ENCODE peak calls at places on chromosome 10, in nine cellular contexts. R is IMR-90, G is neural progenitor cell, J is A549, Z is ovary, T is heart right ventricle, Y is mucosa of descending colon, V is left lung, S is PC-9. B is an unnamed sample. For H3K9me3, the result is how much of the 10 kb centered on the place peaks cover.

GRCh38 chr10:72736176-72736795 is 44.3 kb downstream of the MCU start:
- DNase-seq in S (peak), V (no peak), Z (no peak), G (no peak), T (peak), J (peak), R (peak), Y (no peak), B (no peak)

GRCh38 chr10:49679480-49679893 is at the start of gene C10orf53:
- DNase-seq in Z (no peak), T (peak), S (no peak), Y (peak), G (peak), J (no peak), R (peak), V (no peak), B (no peak)

GRCh38 chr10:103504181-103504783 is 10.8 kb downstream of the NEURL1 start:
- DNase-seq in R (peak), T (no peak), Y (no peak), V (no peak), Z (peak), G (no peak), J (peak), S (peak), B (no peak)

GRCh38 chr10:89845541-89846275 is 144.3 kb downstream of the KIF20B start:
- DNase-seq in Y (no peak), R (peak), Z (no peak), T (no peak), S (peak), J (no peak), G (no peak), V (no peak), B (no peak)

GRCh38 chr10:101566333-101567164 is 21.5 kb downstream of the POLL start:
- DNase-seq in Y (no peak), V (no peak), S (no peak), G (peak), Z (no peak), J (no peak), T (no peak), R (peak), B (no peak)

GRCh38 chr10:35495521-35496238 is 109.5 kb upstream of the GJD4 start:
- DNase-seq in R (peak), T (no peak), S (no peak), G (peak), Z (no peak), J (no peak), Y (no peak), V (no peak), B (no peak)

GRCh38 chr10:26627320-26627719 is 70.2 kb upstream of the PDSS1 start:
- DNase-seq in Z (no peak), V (no peak), T (no peak), S (no peak), G (no peak), R (no peak), J (peak), Y (no peak), B (no peak)

GRCh38 chr10:71213761-71214440 is 1.5 kb downstream of the UNC5B start:
- DNase-seq in Z (no peak), T (no peak), J (peak), Y (no peak), R (peak), S (peak), G (peak), V (no peak), B (no peak)

GRCh38 chr10:65482848-65483247 is 1443.0 kb upstream of the LRRTM3 start:
- DNase-seq in V (no peak), T (no peak), J (no peak), G (no peak), Y (no peak), S (no peak), R (no peak), Z (no peak), B (no peak)

GRCh38 chr10:62772186-62772950 is 32.2 kb upstream of the ADO start:
- DNase-seq in Y (no peak), T (no peak), G (no peak), S (no peak), V (no peak), J (no peak), R (peak), Z (no peak), B (no peak)

GRCh38 chr10:31620236-31621151 is 301.5 kb downstream of the ZEB1 start:
- DNase-seq in Y (peak), Z (no peak), J (peak), G (peak), S (no peak), R (peak), T (peak), V (peak), B (no peak)

GRCh38 chr10:100728928-100729876 is 16.2 kb upstream of the PAX2 start:
- DNase-seq in T (no peak), R (peak), J (peak), Y (peak), V (no peak), G (peak), S (no peak), Z (no peak), B (no peak)

GRCh38 chr10:119652361-119652760 is 1.2 kb downstream of the BAG3 start:
- DNase-seq in Z (no peak), Y (peak), J (peak), V (no peak), S (no peak), R (peak), T (no peak), G (peak), B (no peak)

GRCh38 chr10:86225098-86225782 is 141.4 kb downstream of the GRID1 start:
- DNase-seq in T (no peak), G (no peak), S (no peak), R (peak), Y (no peak), V (no peak), Z (no peak), J (peak), B (no peak)

GRCh38 chr10:131404886-131405285 is 93.4 kb upstream of the TCERG1L start:
- DNase-seq in S (no peak), G (no peak), V (no peak), T (no peak), Z (no peak), R (no peak), Y (no peak), J (no peak), B (no peak)
- H3K9me3 ChIP-seq in S (under half), G (under half), V (under half), T (under half), Z (under half), R (half or more), Y (under half), J (under half), B (under half)

DNA sequence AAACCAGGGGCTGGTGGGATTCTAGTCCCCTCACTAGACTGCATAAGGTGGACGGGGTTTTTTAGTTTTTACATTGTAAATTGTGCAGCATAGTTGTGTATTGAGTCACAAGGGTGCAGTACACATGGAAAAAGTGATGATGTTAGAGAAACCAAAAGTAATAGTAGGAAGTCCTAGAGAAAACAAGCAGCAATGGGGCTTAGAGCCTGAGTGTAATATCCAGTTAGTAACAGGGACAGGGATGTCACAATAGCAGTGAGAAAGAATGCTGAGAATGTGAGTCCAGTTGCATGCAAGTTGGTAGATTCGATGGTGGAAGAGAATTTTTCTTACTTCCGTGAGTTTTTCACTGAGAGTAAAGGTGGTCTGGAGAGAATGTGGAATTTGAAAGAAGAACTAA is 879.3 kb downstream of the SORCS1 start:
- DNase-seq in V (no peak), Z (no peak), G (peak), T (no peak), J (no peak), Y (no peak), R (peak), S (no peak), B (no peak)
- H3K9me3 ChIP-seq in V (under half), Z (under half), G (under half), T (under half), J (under half), Y (under half), R (under half), S (under half), B (under half)

GRCh38 chr10:10730644-10731043 is 287.0 kb upstream of the CELF2 start:
- DNase-seq in V (no peak), S (no peak), T (peak), J (no peak), R (no peak), G (no peak), Y (no peak), Z (no peak), B (no peak)
- H3K9me3 ChIP-seq in V (under half), S (under half), T (under half), J (under half), R (under half), G (under half), Y (under half), Z (under half), B (under half)

DNA sequence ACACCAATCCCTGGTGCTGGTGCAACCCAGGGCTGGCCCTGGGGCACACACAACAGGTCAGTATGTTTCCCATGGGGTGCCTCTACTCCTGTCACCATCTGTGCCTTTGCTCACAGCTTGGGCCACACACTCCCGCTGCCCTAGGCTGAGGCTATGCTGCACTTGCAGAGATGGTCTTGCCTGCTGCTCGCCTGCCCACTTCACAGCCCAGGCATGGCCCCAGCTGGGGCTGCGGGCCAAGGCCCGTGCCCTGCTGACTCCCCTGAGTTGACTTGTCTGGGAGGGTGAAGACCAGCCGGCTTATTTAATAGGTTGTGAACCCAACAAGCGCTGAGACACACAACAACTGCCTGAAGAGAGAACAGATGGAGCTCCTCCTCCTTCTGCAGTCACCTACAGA is 184.1 kb downstream of the ZNF33B start:
- DNase-seq in S (no peak), V (no peak), T (no peak), Y (no peak), R (no peak), Z (no peak), G (no peak), J (no peak), B (no peak)
- H3K9me3 ChIP-seq in S (under half), V (under half), T (under half), Y (under half), R (under half), Z (under half), G (under half), J (under half), B (under half)

GRCh38 chr10:91096263-91096662 is 124.2 kb upstream of the PCGF5 start:
- DNase-seq in Y (no peak), Z (no peak), R (no peak), J (no peak), V (no peak), G (no peak), S (no peak), T (no peak), B (no peak)

GRCh38 chr10:91091780-91092179 is 128.7 kb upstream of the PCGF5 start:
- DNase-seq in R (no peak), Y (no peak), V (no peak), S (no peak), G (no peak), J (no peak), T (no peak), Z (no peak), B (no peak)

GRCh38 chr10:91097313-91097712 is 123.2 kb upstream of the PCGF5 start:
- DNase-seq in R (no peak), J (no peak), Z (no peak), G (no peak), Y (no peak), T (no peak), S (no peak), V (no peak), B (no peak)
- H3K9me3 ChIP-seq in R (under half), J (under half), Z (under half), G (under half), Y (under half), T (under half), S (under half), V (under half), B (under half)

GRCh38 chr10:9163699-9164098 is 1109.2 kb downstream of the GATA3 start:
- DNase-seq in S (no peak), T (no peak), Z (no peak), J (no peak), R (no peak), G (no peak), V (no peak), Y (no peak), B (no peak)

GRCh38 chr10:9158675-9159074 is 1104.2 kb downstream of the GATA3 start:
- DNase-seq in J (no peak), T (no peak), R (no peak), Z (no peak), G (no peak), Y (no peak), S (no peak), V (no peak), B (no peak)

GRCh38 chr10:9157656-9158055 is 1103.2 kb downstream of the GATA3 start:
- DNase-seq in Y (no peak), S (no peak), V (no peak), J (no peak), Z (no peak), R (no peak), G (no peak), T (no peak), B (no peak)

GRCh38 chr10:9160275-9160674 is 1105.8 kb downstream of the GATA3 start:
- DNase-seq in G (no peak), Z (no peak), S (no peak), J (no peak), R (no peak), Y (no peak), T (no peak), V (no peak), B (no peak)
- H3K9me3 ChIP-seq in G (under half), Z (under half), S (under half), J (under half), R (under half), Y (under half), T (under half), V (under half), B (under half)

GRCh38 chr10:48382982-48383381 is 76.5 kb downstream of the MAPK8 start:
- DNase-seq in G (no peak), J (no peak), Y (no peak), Z (no peak), T (no peak), V (no peak), R (no peak), S (no peak), B (no peak)

GRCh38 chr10:48383393-48383792 is 76.9 kb downstream of the MAPK8 start:
- DNase-seq in R (no peak), S (no peak), Z (no peak), V (no peak), Y (no peak), G (no peak), T (no peak), J (no peak), B (no peak)

GRCh38 chr10:48381971-48382370 is 75.5 kb downstream of the MAPK8 start:
- DNase-seq in R (no peak), J (no peak), Y (no peak), Z (no peak), T (no peak), G (no peak), V (no peak), S (no peak), B (no peak)

GRCh38 chr10:48378675-48379074 is 72.2 kb downstream of the MAPK8 start:
- DNase-seq in R (no peak), Y (no peak), J (no peak), G (no peak), Z (no peak), V (no peak), T (no peak), S (no peak), B (no peak)

DNA sequence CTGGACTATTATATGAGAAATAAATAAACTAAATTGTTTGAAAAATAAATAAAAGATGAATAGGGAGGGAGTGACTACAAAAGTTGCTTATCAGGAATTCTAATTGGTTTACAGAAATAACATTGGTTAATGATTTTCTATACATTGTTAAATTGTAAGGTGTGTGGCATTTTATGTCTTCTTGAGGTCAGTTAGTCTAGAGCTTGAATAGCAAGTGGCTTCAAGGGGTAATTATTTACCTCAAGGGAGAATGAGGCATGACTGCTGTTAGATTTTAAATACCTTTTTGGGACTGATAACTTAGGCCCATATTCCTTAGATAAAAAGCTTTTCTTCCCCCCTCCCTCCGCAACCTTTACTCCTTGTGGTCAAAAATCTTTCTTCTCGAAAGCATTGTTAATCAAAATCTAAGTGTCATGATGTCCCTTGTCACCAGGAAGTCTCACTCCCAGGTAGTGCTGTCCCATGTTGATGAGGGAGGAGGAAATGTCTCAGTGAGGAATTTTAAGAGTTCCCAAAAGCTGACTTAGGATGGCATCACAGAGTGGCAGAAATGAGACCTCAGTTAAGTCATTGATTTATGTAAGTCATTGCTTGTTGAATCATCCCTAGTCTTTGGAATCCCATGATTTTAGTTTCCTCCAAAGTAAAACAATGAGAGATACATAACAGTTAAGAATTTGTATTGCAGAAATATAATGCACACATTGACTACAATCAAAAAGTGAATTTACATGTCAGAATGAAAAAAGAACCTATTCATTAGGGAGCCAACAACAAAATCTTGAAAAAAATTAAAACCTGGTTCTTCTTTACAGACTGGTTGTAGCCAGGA is 71.5 kb downstream of the MAPK8 start:
- DNase-seq in Y (no peak), V (no peak), T (no peak), R (peak), S (no peak), G (no peak), Z (no peak), J (no peak), B (no peak)
- H3K9me3 ChIP-seq in Y (under half), V (under half), T (under half), R (under half), S (under half), G (under half), Z (under half), J (under half), B (under half)

B was measured in esophagus squamous epithelium.